ENCODE peak calls at places on chromosomes 3 and 15, in ten cellular contexts. D is GM18507; V is astrocyte; R is retina; H is T-cell; X is stimulated activated CD8-positive, alpha-beta memory T cell treated with anti-CD3 and anti-CD28 coated beads, Interleukin-15, amount 100 ng/mL, for 4 hours; Y is neural crest cell; A is GM12891; U is aorta; J is choroid plexus epithelial cell. O is an unnamed sample.
A peak's percentile ranks its signal among the peaks of the same experiment; 100 is the strongest.

GRCh38 chr3:167033866-167034265 is 346.2 kb downstream of the ZBBX start:
- DNase-seq in D (no peak), V (no peak), R (no peak), H (no peak), X (no peak), Y (no peak), A (no peak), U (no peak), J (no peak), O (no peak)

GRCh38 chr3:64574194-64574593 is 113.6 kb downstream of the ADAMTS9 start:
- DNase-seq in D (no peak), V (no peak), R (no peak), H (no peak), X (no peak), Y (no peak), A (no peak), U (no peak), J (no peak), O (no peak)

GRCh38 chr3:147773236-147773635 is 364.1 kb downstream of the ZIC1 start:
- DNase-seq in D (no peak), V (no peak), R (no peak), H (no peak), X (no peak), Y (no peak), A (no peak), U (no peak), J (peak; percentile 7), O (no peak)

GRCh38 chr3:177213806-177214528 is 16.7 kb upstream of the TBL1XR1 start:
- DNase-seq in D (no peak), V (no peak), R (no peak), H (no peak), X (no peak), Y (no peak), A (no peak), U (no peak), J (no peak), O (no peak)

GRCh38 chr15:101675796-101676582 is 23.8 kb upstream of the TM2D3 start:
- DNase-seq in D (peak; percentile 29), V (peak; percentile 68), R (peak; percentile 5), H (no peak), X (no peak), Y (no peak), A (no peak), U (no peak), J (peak; percentile 77), O (peak; percentile 29)

GRCh38 chr3:185152433-185153169 is at the start of gene C3orf70:
- DNase-seq in D (no peak), V (peak; percentile 49), R (peak; percentile 91), H (no peak), X (no peak), Y (peak; percentile 59), A (peak; percentile 52), U (peak; percentile 89), J (peak; percentile 47), O (peak; percentile 48)

GRCh38 chr15:77497108-77497737 is 76.5 kb downstream of the HMG20A start:
- DNase-seq in D (no peak), V (peak; percentile 45), R (peak; percentile 90), H (no peak), X (no peak), Y (no peak), A (no peak), U (peak; percentile 85), J (peak; percentile 68), O (peak; percentile 32)

GRCh38 chr3:8482960-8483665 is 18.5 kb upstream of the LMCD1 start:
- DNase-seq in D (no peak), V (peak; percentile 98), R (no peak), H (no peak), X (no peak), Y (no peak), A (no peak), U (peak; percentile 91), J (peak; percentile 94), O (peak; percentile 87)

GRCh38 chr3:149407898-149408297 is 30.4 kb upstream of the TM4SF1 start:
- DNase-seq in D (no peak), V (peak; percentile 67), R (no peak), H (no peak), X (no peak), Y (no peak), A (no peak), U (no peak), J (peak; percentile 54), O (no peak)

GRCh38 chr3:127534161-127534451 is 56.4 kb downstream of the TPRA1 start:
- DNase-seq in D (no peak), V (no peak), R (no peak), H (no peak), X (no peak), Y (no peak), A (no peak), U (no peak), J (no peak), O (no peak)